ENCODE peak calls at places on chromosomes 13 and 19, in ten cellular contexts. I is NCI-H1105 treated with DMSO at 0.1 percent for 48 hours; D is activated naive CD8-positive, alpha-beta T cell treated with anti-CD3 and anti-CD28 coated beads, Interleukin-2, amount 50 U/mL, for 24 hours; X is HS-27A; A is activated T-cell treated with anti-CD3 and anti-CD28 coated beads, Interleukin-2, amount 50 U/mL, for 72 hours; G is naive thymus-derived CD8-positive, alpha-beta T cell; V is HT-29; B is cardiac septum; M is effector CD4-positive, alpha-beta T cell; T is HT1080. P is an unnamed sample.

GRCh38 chr19:29662604-29663404 is 2.5 kb upstream of the PLEKHF1 start:
- DNase-seq in I (peak), D (peak), X (no peak), A (peak), G (no peak), V (peak), B (no peak), M (no peak), T (peak), P (no peak)

GRCh38 chr13:35760678-35761308 is 284.3 kb upstream of the MAB21L1 start:
- DNase-seq in I (no peak), D (no peak), X (no peak), A (no peak), G (no peak), V (no peak), B (no peak), M (no peak), T (no peak), P (no peak)

GRCh38 chr13:49441846-49442245 is 2.0 kb downstream of the CAB39L start:
- DNase-seq in I (no peak), D (no peak), X (no peak), A (no peak), G (no peak), V (no peak), B (no peak), M (no peak), T (no peak), P (no peak)

GRCh38 chr19:5828661-5829566 is 10.6 kb downstream of the FUT6 start:
- DNase-seq in I (peak), D (peak), X (no peak), A (peak), G (no peak), V (no peak), B (peak), M (no peak), T (no peak), P (peak)

GRCh38 chr19:46732966-46733692 is 12.7 kb upstream of the FKRP start:
- DNase-seq in I (no peak), D (no peak), X (no peak), A (no peak), G (no peak), V (peak), B (peak), M (no peak), T (no peak), P (no peak)

GRCh38 chr19:7159105-7159933 is 89.8 kb downstream of the ZNF557 start:
- DNase-seq in I (no peak), D (no peak), X (no peak), A (no peak), G (no peak), V (no peak), B (peak), M (no peak), T (peak), P (no peak)

GRCh38 chr13:24008679-24009078 is 111.4 kb upstream of the C1QTNF9B start:
- DNase-seq in I (no peak), D (no peak), X (no peak), A (no peak), G (no peak), V (no peak), B (no peak), M (no peak), T (peak), P (no peak)

GRCh38 chr13:45196622-45197021 is 4.2 kb downstream of the KCTD4 start:
- DNase-seq in I (no peak), D (no peak), X (no peak), A (no peak), G (no peak), V (no peak), B (no peak), M (no peak), T (peak), P (no peak)

GRCh38 chr13:98239156-98240076 is 62.3 kb upstream of the RNF113B start:
- DNase-seq in I (no peak), D (no peak), X (no peak), A (no peak), G (no peak), V (no peak), B (no peak), M (no peak), T (no peak), P (no peak)

GRCh38 chr19:29687897-29688728 is 22.9 kb downstream of the PLEKHF1 start:
- DNase-seq in I (no peak), D (no peak), X (no peak), A (no peak), G (no peak), V (no peak), B (no peak), M (no peak), T (peak), P (no peak)

GRCh38 chr13:110393761-110394160 is 86.7 kb downstream of the COL4A2 start:
- DNase-seq in I (no peak), D (no peak), X (no peak), A (no peak), G (no peak), V (no peak), B (no peak), M (no peak), T (no peak), P (no peak)

GRCh38 chr13:79056706-79057105 is 349.3 kb downstream of the RBM26 start:
- DNase-seq in I (no peak), D (no peak), X (no peak), A (no peak), G (no peak), V (peak), B (no peak), M (no peak), T (no peak), P (no peak)

GRCh38 chr13:20174656-20175405 is 14.0 kb upstream of the GJA3 start:
- DNase-seq in I (no peak), D (peak), X (peak), A (peak), G (no peak), V (peak), B (no peak), M (no peak), T (peak), P (peak)

GRCh38 chr19:49335071-49335783 is at the start of gene CD37:
- DNase-seq in I (no peak), D (peak), X (no peak), A (peak), G (peak), V (no peak), B (peak), M (peak), T (no peak), P (peak)

GRCh38 chr19:47229674-47230121 is 1.3 kb downstream of the BBC3 start:
- DNase-seq in I (no peak), D (no peak), X (no peak), A (no peak), G (peak), V (peak), B (no peak), M (no peak), T (peak), P (peak)

GRCh38 chr13:29573190-29573589 is 22.3 kb downstream of the SLC7A1 start:
- DNase-seq in I (no peak), D (no peak), X (no peak), A (no peak), G (no peak), V (peak), B (no peak), M (no peak), T (no peak), P (peak)

GRCh38 chr13:95087746-95088305 is 213.4 kb downstream of the ABCC4 start:
- DNase-seq in I (no peak), D (no peak), X (no peak), A (no peak), G (no peak), V (peak), B (no peak), M (no peak), T (peak), P (no peak)

GRCh38 chr19:18596752-18597157 is 8.2 kb downstream of the REX1BD start:
- DNase-seq in I (no peak), D (peak), X (no peak), A (no peak), G (no peak), V (peak), B (no peak), M (no peak), T (no peak), P (peak)

GRCh38 chr19:5218255-5218855 is 122.3 kb downstream of the PTPRS start:
- DNase-seq in I (no peak), D (no peak), X (no peak), A (no peak), G (no peak), V (no peak), B (no peak), M (no peak), T (no peak), P (no peak)

GRCh38 chr13:25268561-25268960 is 18.7 kb downstream of the MTMR6 start:
- DNase-seq in I (no peak), D (no peak), X (no peak), A (no peak), G (no peak), V (no peak), B (no peak), M (no peak), T (no peak), P (no peak)

GRCh38 chr13:112629161-112629560 is 41.2 kb upstream of the TUBGCP3 start:
- DNase-seq in I (no peak), D (no peak), X (no peak), A (no peak), G (no peak), V (no peak), B (no peak), M (no peak), T (no peak), P (no peak)

GRCh38 chr13:34145061-34145460 is 327.1 kb downstream of the RFC3 start:
- DNase-seq in I (no peak), D (no peak), X (no peak), A (no peak), G (no peak), V (peak), B (no peak), M (no peak), T (no peak), P (no peak)

GRCh38 chr13:48853381-48854102 is 122.2 kb upstream of the FNDC3A start:
- DNase-seq in I (no peak), D (peak), X (no peak), A (peak), G (no peak), V (no peak), B (no peak), M (no peak), T (peak), P (no peak)

GRCh38 chr19:45123440-45123850 is 30.5 kb downstream of the PPP1R37 start:
- DNase-seq in I (no peak), D (no peak), X (no peak), A (no peak), G (no peak), V (peak), B (no peak), M (no peak), T (no peak), P (no peak)

GRCh38 chr19:21940684-21941083 is 70.1 kb downstream of the ZNF208 start:
- DNase-seq in I (no peak), D (no peak), X (no peak), A (no peak), G (no peak), V (no peak), B (no peak), M (no peak), T (no peak), P (no peak)

GRCh38 chr13:102721800-102722231 is 27.0 kb upstream of the METTL21C start:
- DNase-seq in I (no peak), D (no peak), X (no peak), A (no peak), G (no peak), V (no peak), B (no peak), M (no peak), T (peak), P (no peak)

GRCh38 chr19:46731584-46731983 is 14.3 kb upstream of the FKRP start:
- DNase-seq in I (no peak), D (no peak), X (no peak), A (no peak), G (no peak), V (peak), B (no peak), M (no peak), T (no peak), P (no peak)